ENCODE peak calls at places on chromosomes 6 and 20, in six cellular contexts. One of them, this sample, is unnamed.

GRCh38 chr6:2819115-2819514 is 22.5 kb downstream of the SERPINB1 start:
- DNase-seq in NCI-H69: no peak
- DNase-seq in iris pigment epithelial cell: no peak
- DNase-seq in effector CD4-positive, alpha-beta T cell: no peak
- DNase-seq in NCI-H2081 treated with DMSO at 0.1 percent for 48 hours: no peak
- DNase-seq in heart right ventricle: no peak
- DNase-seq in this sample: no peak

GRCh38 chr20:8879669-8880068 is 189.2 kb upstream of the PLCB4 start:
- DNase-seq in NCI-H69: no peak
- DNase-seq in iris pigment epithelial cell: no peak
- DNase-seq in effector CD4-positive, alpha-beta T cell: no peak
- DNase-seq in NCI-H2081 treated with DMSO at 0.1 percent for 48 hours: no peak
- DNase-seq in heart right ventricle: no peak
- DNase-seq in this sample: no peak

GRCh38 chr6:50087231-50087954 is 37.7 kb upstream of the DEFB112 start:
- DNase-seq in NCI-H69: no peak
- DNase-seq in iris pigment epithelial cell: peak; percentile 24
- DNase-seq in effector CD4-positive, alpha-beta T cell: no peak
- DNase-seq in NCI-H2081 treated with DMSO at 0.1 percent for 48 hours: no peak
- DNase-seq in heart right ventricle: no peak
- DNase-seq in this sample: no peak

GRCh38 chr6:35428421-35429149 is 23.6 kb upstream of the FANCE start:
- DNase-seq in NCI-H69: no peak
- DNase-seq in iris pigment epithelial cell: peak; percentile 13
- DNase-seq in effector CD4-positive, alpha-beta T cell: no peak
- DNase-seq in NCI-H2081 treated with DMSO at 0.1 percent for 48 hours: no peak
- DNase-seq in heart right ventricle: no peak
- DNase-seq in this sample: no peak

GRCh38 chr20:44023515-44024371 is 109.1 kb downstream of the TOX2 start:
- DNase-seq in NCI-H69: no peak
- DNase-seq in iris pigment epithelial cell: no peak
- DNase-seq in effector CD4-positive, alpha-beta T cell: no peak
- DNase-seq in NCI-H2081 treated with DMSO at 0.1 percent for 48 hours: no peak
- DNase-seq in heart right ventricle: no peak
- DNase-seq in this sample: no peak

GRCh38 chr6:113439861-113440260 is 417.3 kb upstream of the MARCKS start:
- DNase-seq in NCI-H69: no peak
- DNase-seq in iris pigment epithelial cell: no peak
- DNase-seq in effector CD4-positive, alpha-beta T cell: no peak
- DNase-seq in NCI-H2081 treated with DMSO at 0.1 percent for 48 hours: no peak
- DNase-seq in heart right ventricle: no peak
- DNase-seq in this sample: no peak

GRCh38 chr20:18176318-18176785 is 38.7 kb downstream of the KAT14 start:
- DNase-seq in NCI-H69: peak; percentile 18
- DNase-seq in iris pigment epithelial cell: no peak
- DNase-seq in effector CD4-positive, alpha-beta T cell: no peak
- DNase-seq in NCI-H2081 treated with DMSO at 0.1 percent for 48 hours: no peak
- DNase-seq in heart right ventricle: no peak
- DNase-seq in this sample: no peak

GRCh38 chr20:64033981-64034493 is 1.9 kb upstream of the C20orf204 start:
- DNase-seq in NCI-H69: no peak
- DNase-seq in iris pigment epithelial cell: no peak
- DNase-seq in effector CD4-positive, alpha-beta T cell: no peak
- DNase-seq in NCI-H2081 treated with DMSO at 0.1 percent for 48 hours: no peak
- DNase-seq in heart right ventricle: no peak
- DNase-seq in this sample: no peak

GRCh38 chr6:160950507-160950906 is 41.1 kb upstream of the MAP3K4 start:
- DNase-seq in NCI-H69: no peak
- DNase-seq in iris pigment epithelial cell: peak; percentile 63
- DNase-seq in effector CD4-positive, alpha-beta T cell: no peak
- DNase-seq in NCI-H2081 treated with DMSO at 0.1 percent for 48 hours: no peak
- DNase-seq in heart right ventricle: peak; percentile 44
- DNase-seq in this sample: no peak

GRCh38 chr20:25273541-25274358 is 25.9 kb downstream of the PYGB start:
- DNase-seq in NCI-H69: no peak
- DNase-seq in iris pigment epithelial cell: no peak
- DNase-seq in effector CD4-positive, alpha-beta T cell: no peak
- DNase-seq in NCI-H2081 treated with DMSO at 0.1 percent for 48 hours: no peak
- DNase-seq in heart right ventricle: peak; percentile 3
- DNase-seq in this sample: peak; percentile 64

GRCh38 chr20:61909821-61910220 is 155.9 kb downstream of the TAF4 start:
- DNase-seq in NCI-H69: no peak
- DNase-seq in iris pigment epithelial cell: no peak
- DNase-seq in effector CD4-positive, alpha-beta T cell: no peak
- DNase-seq in NCI-H2081 treated with DMSO at 0.1 percent for 48 hours: no peak
- DNase-seq in heart right ventricle: no peak
- DNase-seq in this sample: no peak

GRCh38 chr20:50070361-50070760 is 42.6 kb downstream of the UBE2V1 start:
- DNase-seq in NCI-H69: no peak
- DNase-seq in iris pigment epithelial cell: no peak
- DNase-seq in effector CD4-positive, alpha-beta T cell: no peak
- DNase-seq in NCI-H2081 treated with DMSO at 0.1 percent for 48 hours: no peak
- DNase-seq in heart right ventricle: no peak
- DNase-seq in this sample: no peak

GRCh38 chr6:13769034-13769654 is 45.2 kb downstream of the MCUR1 start:
- DNase-seq in NCI-H69: no peak
- DNase-seq in iris pigment epithelial cell: no peak
- DNase-seq in effector CD4-positive, alpha-beta T cell: no peak
- DNase-seq in NCI-H2081 treated with DMSO at 0.1 percent for 48 hours: no peak
- DNase-seq in heart right ventricle: no peak
- DNase-seq in this sample: no peak

GRCh38 chr20:973785-974194 is 28.3 kb downstream of the RSPO4 start:
- DNase-seq in NCI-H69: peak; percentile 53
- DNase-seq in iris pigment epithelial cell: peak; percentile 51
- DNase-seq in effector CD4-positive, alpha-beta T cell: no peak
- DNase-seq in NCI-H2081 treated with DMSO at 0.1 percent for 48 hours: no peak
- DNase-seq in heart right ventricle: no peak
- DNase-seq in this sample: peak; percentile 7

GRCh38 chr6:40965046-40965445 is 74.0 kb downstream of the UNC5CL start:
- DNase-seq in NCI-H69: peak; percentile 21
- DNase-seq in iris pigment epithelial cell: no peak
- DNase-seq in effector CD4-positive, alpha-beta T cell: no peak
- DNase-seq in NCI-H2081 treated with DMSO at 0.1 percent for 48 hours: no peak
- DNase-seq in heart right ventricle: no peak
- DNase-seq in this sample: no peak

GRCh38 chr20:32110173-32110704 is 725 bp downstream of the TM9SF4 start:
- DNase-seq in NCI-H69: peak; percentile 63
- DNase-seq in iris pigment epithelial cell: no peak
- DNase-seq in effector CD4-positive, alpha-beta T cell: no peak
- DNase-seq in NCI-H2081 treated with DMSO at 0.1 percent for 48 hours: no peak
- DNase-seq in heart right ventricle: no peak
- DNase-seq in this sample: no peak

GRCh38 chr20:46217583-46217982 is 90.7 kb downstream of the CDH22 start:
- DNase-seq in NCI-H69: no peak
- DNase-seq in iris pigment epithelial cell: no peak
- DNase-seq in effector CD4-positive, alpha-beta T cell: no peak
- DNase-seq in NCI-H2081 treated with DMSO at 0.1 percent for 48 hours: no peak
- DNase-seq in heart right ventricle: no peak
- DNase-seq in this sample: no peak

GRCh38 chr6:5080574-5080973 is 4.6 kb upstream of the PPP1R3G start:
- DNase-seq in NCI-H69: no peak
- DNase-seq in iris pigment epithelial cell: no peak
- DNase-seq in effector CD4-positive, alpha-beta T cell: no peak
- DNase-seq in NCI-H2081 treated with DMSO at 0.1 percent for 48 hours: no peak
- DNase-seq in heart right ventricle: no peak
- DNase-seq in this sample: no peak

This sample was measured in NCI-H2171 treated with DMSO at 0.1 percent for 48 hours.